ENCODE peak calls at places on chromosomes 11 and 22, in five cellular contexts. G, H, O, J and Y are unnamed samples.

GRCh38 chr22:23287136-23288095 is 107.1 kb downstream of the BCR start:
- DNase-seq in G (no peak), H (no peak), J (no peak), O (no peak), Y (no peak)

GRCh38 chr22:45376009-45376408 is 37.4 kb downstream of the SMC1B start:
- DNase-seq in O (no peak), G (no peak), H (no peak), J (no peak), Y (no peak)

GRCh38 chr22:25923952-25924351 is 182.0 kb downstream of the MYO18B start:
- DNase-seq in J (no peak), G (no peak), H (no peak), O (no peak), Y (no peak)

GRCh38 chr11:57311109-57311936 is 13.4 kb downstream of the TNKS1BP1 start:
- DNase-seq in O (peak; percentile 95), J (peak; percentile 98), H (peak; percentile 91), G (peak; percentile 65), Y (no peak)

GRCh38 chr11:44634401-44635281 is 69.2 kb downstream of the CD82 start:
- DNase-seq in H (peak; percentile 28), G (no peak), O (peak; percentile 17), J (peak; percentile 98), Y (no peak)

GRCh38 chr11:1158681-1159525 is 1.1 kb downstream of the MUC5AC start:
- DNase-seq in H (no peak), J (no peak), G (no peak), O (no peak), Y (peak; percentile 31)

GRCh38 chr22:20523118-20523983 is 15.9 kb downstream of the MED15 start:
- DNase-seq in G (no peak), H (no peak), J (peak; percentile 36), O (no peak), Y (no peak)

GRCh38 chr11:72234920-72235319 is 9.1 kb downstream of the PHOX2A start:
- DNase-seq in O (no peak), J (no peak), G (no peak), H (no peak), Y (no peak)

GRCh38 chr22:45344339-45344738 is 34.6 kb downstream of the FAM118A start:
- DNase-seq in J (no peak), O (no peak), G (no peak), H (no peak), Y (no peak)

GRCh38 chr22:49370841-49371301 is 456.8 kb downstream of the BRD1 start:
- DNase-seq in O (peak; percentile 4), J (no peak), G (no peak), H (no peak), Y (no peak)

GRCh38 chr11:119897046-119897440 is 168.0 kb upstream of the NECTIN1 start:
- DNase-seq in J (no peak), G (no peak), O (no peak), H (no peak), Y (no peak)

GRCh38 chr11:65060913-65061408 is 2.6 kb upstream of the NAALADL1 start:
- DNase-seq in G (no peak), O (no peak), H (peak; percentile 76), J (peak; percentile 17), Y (no peak)

GRCh38 chr11:117724104-117724503 is 72.9 kb downstream of the DSCAML1 start:
- DNase-seq in G (no peak), H (no peak), J (no peak), O (no peak), Y (no peak)

GRCh38 chr11:128757886-128758612 is 64.2 kb downstream of the FLI1 start:
- DNase-seq in J (no peak), G (peak; percentile 64), H (no peak), O (no peak), Y (peak; percentile 47)

GRCh38 chr11:131982154-131982553 is 611.7 kb downstream of the NTM start:
- DNase-seq in G (no peak), J (no peak), O (no peak), H (no peak), Y (no peak)

GRCh38 chr11:16173798-16174197 is 182.5 kb downstream of the SOX6 start:
- DNase-seq in O (no peak), J (no peak), H (no peak), G (no peak), Y (no peak)

GRCh38 chr11:95134491-95134890 is 44.8 kb downstream of the ENDOD1 start:
- DNase-seq in G (no peak), J (peak; percentile 79), O (peak; percentile 69), H (peak; percentile 10), Y (no peak)

GRCh38 chr11:1946812-1947480 is at the start of gene MRPL23:
- DNase-seq in G (no peak), O (no peak), J (no peak), H (no peak), Y (no peak)

GRCh38 chr22:37472418-37473006 is 13.7 kb downstream of the MFNG start:
- DNase-seq in G (peak; percentile 64), O (no peak), J (peak; percentile 60), H (no peak), Y (peak; percentile 67)

GRCh38 chr11:29447821-29448220 is 569.0 kb downstream of the KCNA4 start:
- DNase-seq in O (no peak), H (no peak), J (no peak), G (no peak), Y (no peak)

GRCh38 chr22:27844256-27844655 is 42.7 kb upstream of the MN1 start:
- DNase-seq in J (no peak), O (no peak), G (no peak), H (no peak), Y (no peak)

GRCh38 chr22:41357191-41357590 is 24.6 kb upstream of the TEF start:
- DNase-seq in H (no peak), G (no peak), J (no peak), O (no peak), Y (no peak)

GRCh38 chr11:121766138-121766537 is 313.4 kb upstream of the SORL1-AS1 start:
- DNase-seq in G (no peak), H (no peak), O (no peak), J (no peak), Y (no peak)

GRCh38 chr11:45885274-45885920 is at the start of gene MAPK8IP1:
- DNase-seq in O (no peak), G (peak; percentile 92), H (no peak), J (peak; percentile 69), Y (peak; percentile 78)

GRCh38 chr22:42074153-42074750 is at the start of gene PHETA2:
- DNase-seq in O (no peak), G (peak; percentile 64), J (peak; percentile 35), H (no peak), Y (peak; percentile 65)